ENCODE peak calls at places on chromosomes 1 and 21, in ten cellular contexts. T is NCI-H1930; Y is epithelial cell of esophagus; J is fibroblast of mammary gland; C is T follicular helper cell; Q is psoas muscle; M is activated T-cell treated with anti-CD3 and anti-CD28 coated beads, Interleukin-2, amount 50 U/mL, for 24 hours; X is stimulated activated CD4-positive, alpha-beta T cell treated with anti-CD3 and anti-CD28 coated beads, Interleukin-4, amount 100 ng/mL, for 48 hours; K is adrenal gland; G is WTC11. S is an unnamed sample.

GRCh38 chr21:34996304-34997081 is 52.6 kb downstream of the RUNX1 start:
- DNase-seq in T (no peak), Y (no peak), J (peak; percentile 87), C (no peak), Q (no peak), M (no peak), X (no peak), K (no peak), G (no peak), S (no peak)

GRCh38 chr21:26961704-26962103 is 5.2 kb downstream of the ADAMTS5 start:
- DNase-seq in T (no peak), Y (no peak), J (peak; percentile 46), C (no peak), Q (no peak), M (no peak), X (no peak), K (no peak), G (peak; percentile 62), S (no peak)

GRCh38 chr21:31205412-31205811 is 138.6 kb downstream of the TIAM1 start:
- DNase-seq in T (no peak), Y (no peak), J (no peak), C (no peak), Q (no peak), M (no peak), X (no peak), K (no peak), G (no peak), S (no peak)

GRCh38 chr1:15020943-15021745 is 132.4 kb upstream of the TMEM51 start:
- DNase-seq in T (no peak), Y (no peak), J (no peak), C (no peak), Q (peak; percentile 58), M (no peak), X (no peak), K (no peak), G (no peak), S (no peak)

GRCh38 chr1:19824541-19824940 is 9.5 kb upstream of the RNF186 start:
- DNase-seq in T (no peak), Y (no peak), J (peak; percentile 26), C (no peak), Q (no peak), M (no peak), X (no peak), K (no peak), G (no peak), S (no peak)

GRCh38 chr1:75548721-75549480 is 62.0 kb downstream of the SLC44A5 start:
- DNase-seq in T (no peak), Y (no peak), J (no peak), C (no peak), Q (no peak), M (no peak), X (no peak), K (no peak), G (no peak), S (no peak)

GRCh38 chr1:30413606-30414005 is 309.8 kb downstream of the MATN1 start:
- DNase-seq in T (no peak), Y (no peak), J (no peak), C (no peak), Q (no peak), M (peak; percentile 15), X (no peak), K (no peak), G (no peak), S (no peak)

GRCh38 chr1:190679032-190679431 is 201.4 kb upstream of the BRINP3 start:
- DNase-seq in T (no peak), Y (peak; percentile 76), J (no peak), C (no peak), Q (no peak), M (no peak), X (no peak), K (no peak), G (no peak), S (no peak)

GRCh38 chr1:197367631-197368030 is 99.6 kb downstream of the CRB1 start:
- DNase-seq in T (no peak), Y (no peak), J (no peak), C (no peak), Q (no peak), M (no peak), X (no peak), K (no peak), G (no peak), S (no peak)

GRCh38 chr1:212488436-212489283 is 55.9 kb downstream of the NENF start:
- DNase-seq in T (no peak), Y (peak; percentile 94), J (peak; percentile 87), C (no peak), Q (peak; percentile 62), M (no peak), X (no peak), K (peak; percentile 30), G (no peak), S (peak; percentile 66)

GRCh38 chr1:156638596-156638995 is 3.3 kb upstream of the BCAN start:
- DNase-seq in T (no peak), Y (no peak), J (no peak), C (no peak), Q (no peak), M (no peak), X (no peak), K (no peak), G (no peak), S (no peak)

GRCh38 chr1:85850238-85850637 is 142.0 kb upstream of the ZNHIT6 start:
- DNase-seq in T (no peak), Y (peak; percentile 70), J (peak; percentile 94), C (no peak), Q (no peak), M (no peak), X (no peak), K (no peak), G (no peak), S (no peak)

GRCh38 chr1:32464716-32465540 is at the start of gene ZBTB8B:
- DNase-seq in T (peak; percentile 96), Y (peak; percentile 63), J (peak; percentile 20), C (no peak), Q (peak; percentile 70), M (peak; percentile 71), X (peak; percentile 28), K (peak; percentile 66), G (peak; percentile 98), S (peak; percentile 60)

GRCh38 chr1:30437059-30437576 is 286.3 kb downstream of the MATN1 start:
- DNase-seq in T (no peak), Y (no peak), J (no peak), C (no peak), Q (no peak), M (peak; percentile 3), X (no peak), K (no peak), G (no peak), S (no peak)

GRCh38 chr1:36091698-36092097 is 3.0 kb downstream of the ADPRS start:
- DNase-seq in T (no peak), Y (no peak), J (no peak), C (no peak), Q (no peak), M (no peak), X (no peak), K (peak; percentile 21), G (peak; percentile 3), S (no peak)

GRCh38 chr1:168136709-168137514 is at the start of gene GPR161:
- DNase-seq in T (peak; percentile 26), Y (peak; percentile 55), J (peak; percentile 19), C (no peak), Q (peak; percentile 65), M (peak; percentile 56), X (peak; percentile 16), K (peak; percentile 44), G (peak; percentile 77), S (peak; percentile 44)

GRCh38 chr1:32014199-32014936 is 700 bp downstream of the KHDRBS1 start:
- DNase-seq in T (peak; percentile 19), Y (peak; percentile 61), J (peak; percentile 45), C (no peak), Q (peak; percentile 71), M (peak; percentile 56), X (peak; percentile 22), K (peak; percentile 70), G (peak; percentile 30), S (peak; percentile 56)

GRCh38 chr21:43934716-43935705 is 70.0 kb downstream of the AGPAT3 start:
- DNase-seq in T (no peak), Y (no peak), J (no peak), C (no peak), Q (peak; percentile 64), M (no peak), X (no peak), K (no peak), G (no peak), S (no peak)

GRCh38 chr1:58358311-58358710 is 188.2 kb downstream of the OMA1 start:
- DNase-seq in T (no peak), Y (peak; percentile 42), J (peak; percentile 52), C (no peak), Q (no peak), M (no peak), X (no peak), K (no peak), G (no peak), S (no peak)

GRCh38 chr1:10799726-10800125 is 3.3 kb upstream of the CASZ1 start:
- DNase-seq in T (no peak), Y (no peak), J (no peak), C (no peak), Q (no peak), M (no peak), X (no peak), K (no peak), G (no peak), S (no peak)

S was measured in transverse colon.